ENCODE peak calls at places on chromosome 22, in eight cellular contexts. E is GM23338; K is naive thymus-derived CD4-positive, alpha-beta T cell; O is kidney epithelial cell; I is uterus; V is small intestine; L is pancreas; H is HepG2. F is an unnamed sample. For H3K36me3, the result is how much of the 10 kb centered on the place peaks cover.

GRCh38 chr22:43401233-43401632 is 10.6 kb upstream of the MPPED1 start:
- DNase-seq in E (no peak), K (no peak), O (no peak), I (no peak), V (no peak), L (no peak), H (no peak), F (no peak)

GRCh38 chr22:17980638-17981051 is 43.7 kb downstream of the MICAL3 start:
- DNase-seq in E (no peak), K (no peak), O (no peak), I (no peak), V (peak), L (no peak), H (no peak), F (peak)

GRCh38 chr22:43277091-43277490 is 66.1 kb downstream of the SCUBE1 start:
- DNase-seq in E (no peak), K (no peak), O (no peak), I (no peak), V (no peak), L (no peak), H (no peak), F (no peak)

GRCh38 chr22:27113211-27114030 is 456.0 kb downstream of the MIAT start:
- DNase-seq in E (no peak), K (no peak), O (peak), I (peak), V (peak), L (no peak), H (peak), F (no peak)

GRCh38 chr22:25747245-25747944 is 5.4 kb downstream of the MYO18B start:
- DNase-seq in E (no peak), K (no peak), O (peak), I (peak), V (peak), L (no peak), H (peak), F (no peak)

GRCh38 chr22:29031236-29031982 is 30.2 kb downstream of the C22orf31 start:
- DNase-seq in E (peak), K (no peak), O (peak), I (peak), V (no peak), L (peak), H (peak), F (peak)

GRCh38 chr22:41449321-41449720 is 2.7 kb upstream of the TOB2 start:
- DNase-seq in E (no peak), K (no peak), O (no peak), I (no peak), V (no peak), L (no peak), H (no peak), F (no peak)

GRCh38 chr22:42937164-42937854 is 77.6 kb downstream of the PACSIN2 start:
- DNase-seq in E (no peak), K (no peak), O (no peak), I (peak), V (peak), L (peak), H (no peak), F (peak)

GRCh38 chr22:27961182-27961581 is 42.1 kb upstream of the PITPNB start:
- DNase-seq in E (no peak), K (no peak), O (no peak), I (no peak), V (no peak), L (no peak), H (no peak), F (no peak)

GRCh38 chr22:19122143-19122751 is at the start of gene DGCR2:
- DNase-seq in E (peak), K (peak), O (peak), I (peak), V (peak), L (peak), H (peak), F (peak)

GRCh38 chr22:48112687-48113521 is 1350.5 kb downstream of the TBC1D22A start:
- DNase-seq in E (no peak), K (no peak), O (no peak), I (no peak), V (no peak), L (no peak), H (no peak), F (no peak)

GRCh38 chr22:25172153-25172552 is 27.5 kb upstream of the CRYBB3 start:
- DNase-seq in E (no peak), K (no peak), O (no peak), I (no peak), V (peak), L (no peak), H (peak), F (no peak)

GRCh38 chr22:40533712-40534378 is 102.7 kb downstream of the MRTFA start:
- DNase-seq in E (peak), K (no peak), O (no peak), I (no peak), V (peak), L (no peak), H (no peak), F (no peak)

GRCh38 chr22:40183029-40183581 is 5.4 kb downstream of the TNRC6B start:
- DNase-seq in E (no peak), K (no peak), O (peak), I (no peak), V (peak), L (no peak), H (peak), F (no peak)

GRCh38 chr22:32106930-32107329 is 52.2 kb downstream of the C22orf42 start:
- DNase-seq in E (peak), K (no peak), O (no peak), I (no peak), V (no peak), L (no peak), H (no peak), F (no peak)

GRCh38 chr22:29251265-29251664 is 16.5 kb downstream of the RHBDD3 start:
- DNase-seq in E (no peak), K (no peak), O (no peak), I (no peak), V (no peak), L (no peak), H (no peak), F (no peak)

GRCh38 chr22:46238541-46238940 is 11.6 kb downstream of the CDPF1 start:
- DNase-seq in E (no peak), K (no peak), O (no peak), I (no peak), V (no peak), L (no peak), H (no peak), F (no peak)

GRCh38 chr22:46240917-46241316 is 9.2 kb downstream of the CDPF1 start:
- DNase-seq in E (no peak), K (no peak), O (no peak), I (no peak), V (peak), L (no peak), H (no peak), F (no peak)

GRCh38 chr22:46240506-46240905 is 9.6 kb downstream of the CDPF1 start:
- DNase-seq in E (no peak), K (no peak), O (no peak), I (no peak), V (no peak), L (no peak), H (no peak), F (no peak)

GRCh38 chr22:46240073-46240472 is 10.0 kb downstream of the CDPF1 start:
- DNase-seq in E (no peak), K (no peak), O (no peak), I (no peak), V (no peak), L (no peak), H (no peak), F (no peak)

DNA sequence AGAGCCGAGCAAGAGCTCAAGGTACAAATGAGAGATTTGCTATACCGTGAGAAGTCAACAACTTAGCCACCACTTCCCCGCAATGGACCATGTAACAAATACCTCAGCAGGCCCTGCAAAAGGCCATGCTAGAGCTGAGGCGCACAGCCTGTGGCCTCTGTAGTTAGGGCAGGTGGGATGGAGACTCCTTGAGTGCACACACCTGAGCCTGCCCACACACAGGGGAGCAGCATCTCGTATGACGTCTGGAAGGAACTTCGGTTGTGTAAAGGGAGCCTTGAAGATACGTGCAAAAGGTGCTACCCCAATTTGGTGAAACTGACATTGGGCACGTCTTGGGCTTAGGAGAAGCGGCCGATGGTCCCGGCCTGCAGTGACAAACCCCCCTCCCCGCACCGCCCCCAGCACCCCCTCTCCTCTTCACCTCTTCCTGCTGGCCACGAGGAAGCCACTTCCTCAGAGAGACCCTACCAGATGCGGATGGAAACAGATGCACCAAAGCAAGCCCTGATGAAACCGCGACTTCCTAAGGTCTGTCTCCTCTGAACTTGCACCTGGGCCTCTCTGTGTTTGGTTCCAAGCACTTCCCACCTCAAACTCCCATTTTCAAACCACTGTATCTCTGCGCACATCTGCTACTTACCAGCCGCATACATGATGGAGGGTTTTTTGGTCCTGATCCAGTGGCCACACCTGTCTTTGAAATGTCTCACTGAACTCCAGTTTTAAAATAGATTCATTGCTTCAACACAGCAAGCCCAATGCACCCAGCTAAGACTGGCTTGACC is 10.6 kb downstream of the CDPF1 start:
- DNase-seq in E (no peak), K (no peak), O (no peak), I (no peak), V (peak), L (no peak), H (no peak), F (peak)
- H3K36me3 ChIP-seq in E (under half), K (under half), O (under half), I (under half), V (under half), L (under half), H (under half), F (under half)

GRCh38 chr22:36369004-36369921 is 18.5 kb downstream of the MYH9 start:
- DNase-seq in E (no peak), K (no peak), O (no peak), I (no peak), V (peak), L (no peak), H (no peak), F (no peak)
- H3K36me3 ChIP-seq in E (under half), K (under half), O (under half), I (under half), V (under half), L (under half), H (under half), F (under half)

GRCh38 chr22:20864186-20864908 is 5.5 kb downstream of the SNAP29 start:
- DNase-seq in E (no peak), K (no peak), O (no peak), I (no peak), V (no peak), L (no peak), H (no peak), F (no peak)

GRCh38 chr22:20867179-20868099 is 8.6 kb downstream of the SNAP29 start:
- DNase-seq in E (no peak), K (no peak), O (no peak), I (peak), V (peak), L (no peak), H (peak), F (no peak)

GRCh38 chr22:20866716-20867115 is 7.9 kb downstream of the SNAP29 start:
- DNase-seq in E (no peak), K (no peak), O (no peak), I (no peak), V (no peak), L (no peak), H (no peak), F (no peak)

GRCh38 chr22:20865331-20865730 is 6.5 kb downstream of the SNAP29 start:
- DNase-seq in E (no peak), K (no peak), O (no peak), I (no peak), V (no peak), L (no peak), H (no peak), F (no peak)

DNA sequence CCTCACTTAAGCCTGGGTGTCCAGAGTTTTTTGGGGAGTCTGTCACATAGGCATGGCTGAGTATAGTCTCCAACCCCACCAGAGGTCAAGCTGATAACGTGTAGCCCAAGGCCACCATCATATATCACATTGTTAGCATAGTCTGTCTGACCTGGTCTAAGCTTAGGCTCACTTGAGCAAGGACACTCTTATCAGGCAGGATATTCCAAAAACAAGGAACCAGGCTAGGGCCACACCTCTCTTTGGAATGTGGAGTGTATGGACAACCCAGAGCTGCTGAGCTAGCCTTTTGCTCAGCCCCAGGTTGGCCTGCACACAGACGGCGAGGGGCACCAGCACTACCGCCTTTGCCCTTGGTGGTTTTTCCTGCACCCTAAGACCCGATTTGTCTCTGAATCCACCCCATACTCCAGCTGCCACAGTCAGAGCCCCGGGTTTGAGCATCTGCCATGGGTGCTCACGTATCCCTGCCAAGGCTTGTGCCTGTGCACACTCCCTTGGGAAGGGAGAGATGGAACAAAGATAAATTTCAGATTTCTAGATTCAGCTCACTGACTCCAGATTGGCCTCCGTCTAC is 7.2 kb downstream of the SNAP29 start:
- DNase-seq in E (no peak), K (no peak), O (no peak), I (no peak), V (peak), L (no peak), H (no peak), F (no peak)
- H3K36me3 ChIP-seq in E (under half), K (under half), O (under half), I (under half), V (under half), L (under half), H (under half), F (under half)

DNA sequence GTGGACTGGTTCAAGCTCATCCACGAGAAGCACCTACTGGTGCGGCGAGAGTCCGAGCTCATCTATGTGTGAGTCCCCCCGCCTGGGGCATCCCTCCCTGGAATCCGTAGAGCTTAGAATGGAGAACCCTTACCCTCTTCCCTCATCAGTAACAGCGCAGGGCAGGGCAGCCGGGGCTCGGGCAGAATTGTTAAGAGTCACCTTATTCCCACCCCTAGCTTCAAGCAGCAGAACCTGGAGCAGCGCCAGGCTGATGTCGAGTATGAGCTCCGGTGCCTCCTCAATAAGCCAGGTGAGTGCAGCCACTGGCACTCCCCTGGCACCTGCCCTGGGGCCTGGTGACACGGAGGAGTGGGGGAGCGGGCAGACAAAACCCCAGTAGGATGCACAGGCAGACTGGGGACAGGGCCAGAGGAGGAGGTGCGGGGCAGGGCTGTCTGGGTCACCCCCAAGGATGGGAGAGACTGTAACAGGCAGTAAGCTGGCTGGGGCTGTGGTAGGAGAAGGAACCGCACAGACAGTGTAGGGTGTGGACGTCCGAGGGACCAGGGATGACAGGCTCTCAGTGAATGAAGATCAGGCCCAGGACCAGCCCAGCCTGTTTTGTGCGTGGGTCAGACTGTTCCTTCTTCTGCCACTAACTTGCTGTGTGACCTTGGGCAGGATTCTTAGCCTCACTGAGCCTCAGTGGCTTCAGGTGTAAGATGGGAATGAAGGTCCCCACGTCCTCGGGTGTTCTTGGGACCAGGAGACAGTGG is 20.4 kb downstream of the C22orf23 start:
- DNase-seq in E (no peak), K (no peak), O (no peak), I (peak), V (no peak), L (no peak), H (no peak), F (no peak)
- H3K36me3 ChIP-seq in E (under half), K (under half), O (under half), I (under half), V (under half), L (under half), H (under half), F (half or more)

F was measured in Peyer's patch.